ENCODE peak calls at places on chromosomes 16 and 17, in ten cellular contexts. R is erythroblast; P is HS-5; V is globus pallidus; U is kidney; Y is germinal center; O is occipital lobe; F is activated naive CD4-positive, alpha-beta T cell treated with Interleukin-2 at 50 U/mL for 16 hours; H is DMS53; M is H4. S is an unnamed sample.
A peak's percentile ranks its signal among the peaks of the same experiment; 100 is the strongest.

GRCh38 chr17:74305865-74306654 is 20.0 kb upstream of the KIF19 start:
- DNase-seq in O (no peak), P (no peak), Y (no peak), H (peak; percentile 70), U (no peak), M (peak; percentile 93), V (peak; percentile 63), F (no peak), R (peak; percentile 7), S (no peak)

GRCh38 chr17:78044280-78044835 is 84.2 kb downstream of the TMC6 start:
- DNase-seq in M (no peak), F (no peak), O (peak; percentile 24), P (no peak), H (no peak), R (peak; percentile 20), U (no peak), V (peak; percentile 33), Y (no peak), S (no peak)

GRCh38 chr16:49750341-49751011 is 105.4 kb downstream of the ZNF423 start:
- DNase-seq in F (no peak), P (no peak), U (no peak), R (no peak), Y (no peak), M (no peak), H (no peak), O (no peak), V (no peak), S (no peak)

GRCh38 chr17:29246638-29247037 is at the start of gene CRYBA1:
- DNase-seq in F (no peak), P (no peak), Y (no peak), U (no peak), O (no peak), V (no peak), R (no peak), M (no peak), H (no peak), S (no peak)

GRCh38 chr16:48197294-48197693 is 41.5 kb upstream of the ABCC12 start:
- DNase-seq in V (no peak), U (no peak), H (no peak), Y (no peak), M (no peak), P (no peak), F (no peak), R (no peak), O (no peak), S (no peak)

GRCh38 chr17:73969956-73970355 is 233.5 kb upstream of the RPL38 start:
- DNase-seq in P (no peak), U (peak; percentile 32), M (no peak), H (no peak), Y (no peak), R (no peak), O (no peak), F (no peak), V (peak; percentile 41), S (no peak)

GRCh38 chr17:1455291-1455747 is 713 bp downstream of the CRK start:
- DNase-seq in H (peak; percentile 80), O (no peak), Y (peak; percentile 67), V (peak; percentile 32), P (peak; percentile 53), M (peak; percentile 77), U (peak; percentile 89), R (peak; percentile 81), F (peak; percentile 40), S (peak; percentile 64)

GRCh38 chr16:8887952-8888560 is 5.9 kb downstream of the LITAFD start:
- DNase-seq in O (peak; percentile 70), V (peak; percentile 81), R (peak; percentile 21), M (no peak), H (peak; percentile 36), Y (no peak), F (no peak), P (no peak), U (peak; percentile 75), S (no peak)

GRCh38 chr17:9902116-9902515 is 3.0 kb downstream of the RCVRN start:
- DNase-seq in P (no peak), O (no peak), M (no peak), R (no peak), H (no peak), Y (no peak), F (no peak), V (no peak), U (no peak), S (no peak)

GRCh38 chr17:32445075-32445427 is 741 bp downstream of the PSMD11 start:
- DNase-seq in U (no peak), H (peak; percentile 58), M (peak; percentile 30), F (peak; percentile 53), Y (peak; percentile 18), V (no peak), O (peak; percentile 39), R (peak; percentile 79), P (peak; percentile 37), S (no peak)

GRCh38 chr16:76756951-76757350 is 434.0 kb upstream of the MON1B start:
- DNase-seq in F (no peak), M (no peak), O (no peak), U (no peak), P (no peak), V (no peak), H (no peak), Y (no peak), R (no peak), S (no peak)

GRCh38 chr17:19248149-19248922 is 11.2 kb downstream of the EPN2 start:
- DNase-seq in O (no peak), F (no peak), M (no peak), U (no peak), P (no peak), R (peak; percentile 85), Y (no peak), H (no peak), V (no peak), S (no peak)

GRCh38 chr16:4320030-4320429 is 4.2 kb downstream of the GLIS2 start:
- DNase-seq in R (no peak), U (peak; percentile 76), H (no peak), P (no peak), V (no peak), O (no peak), F (no peak), M (no peak), Y (no peak), S (no peak)

GRCh38 chr17:50149425-50150353 is 788 bp downstream of the PPP1R9B start:
- DNase-seq in M (peak; percentile 38), R (peak; percentile 87), U (peak; percentile 89), H (peak; percentile 94), F (peak; percentile 63), O (peak; percentile 46), Y (peak; percentile 71), V (peak; percentile 43), P (no peak), S (peak; percentile 86)

GRCh38 chr17:66524848-66525247 is 222.4 kb downstream of the PRKCA start:
- DNase-seq in R (no peak), P (no peak), V (no peak), U (no peak), M (no peak), H (no peak), Y (no peak), O (no peak), F (no peak), S (no peak)

GRCh38 chr17:17001874-17002520 is 30.1 kb upstream of the TNFRSF13B start:
- DNase-seq in H (peak; percentile 85), F (peak; percentile 80), O (peak; percentile 48), P (peak; percentile 22), R (peak; percentile 86), V (peak; percentile 38), M (peak; percentile 51), Y (peak; percentile 88), U (peak; percentile 93), S (peak; percentile 72)